ENCODE peak calls at places on chromosomes 12 and 14, in five cellular contexts. W, G, C, R and K are unnamed samples.

GRCh38 chr12:4626543-4626942 is 22.3 kb downstream of the AKAP3 start:
- DNase-seq in W (no peak), G (no peak), C (no peak), R (no peak), K (peak)

GRCh38 chr12:132353811-132354210 is 24.4 kb upstream of the GALNT9 start:
- DNase-seq in W (no peak), G (no peak), C (no peak), R (no peak), K (no peak)

GRCh38 chr12:127767631-127768030 is 499.3 kb upstream of the TMEM132C start:
- DNase-seq in W (no peak), G (no peak), C (no peak), R (no peak), K (no peak)

GRCh38 chr12:52350786-52351185 is 16.5 kb downstream of the KRT85 start:
- DNase-seq in W (no peak), G (no peak), C (peak), R (no peak), K (no peak)

GRCh38 chr14:51069065-51069464 is 25.8 kb downstream of the TRIM9 start:
- DNase-seq in W (no peak), G (no peak), C (no peak), R (no peak), K (peak)

GRCh38 chr12:7403466-7403865 is 40.5 kb downstream of the CD163L1 start:
- DNase-seq in W (no peak), G (no peak), C (no peak), R (no peak), K (peak)

GRCh38 chr12:105733579-105733978 is 403.1 kb downstream of the C12orf75 start:
- DNase-seq in W (no peak), G (no peak), C (no peak), R (no peak), K (no peak)

GRCh38 chr12:89874146-89874545 is 165.5 kb upstream of the ATP2B1 start:
- DNase-seq in W (no peak), G (no peak), C (no peak), R (no peak), K (no peak)

GRCh38 chr12:24960222-24960855 is 11.4 kb upstream of the BCAT1 start:
- DNase-seq in W (no peak), G (no peak), C (no peak), R (no peak), K (peak)

GRCh38 chr12:19150273-19150895 is 20.9 kb downstream of the PLEKHA5 start:
- DNase-seq in W (no peak), G (no peak), C (no peak), R (no peak), K (no peak)

GRCh38 chr12:91423336-91424050 is 240.9 kb upstream of the DCN start:
- DNase-seq in W (no peak), G (no peak), C (no peak), R (no peak), K (no peak)

GRCh38 chr14:38442208-38442607 is 186.3 kb upstream of the CLEC14A start:
- DNase-seq in W (no peak), G (no peak), C (no peak), R (no peak), K (no peak)

GRCh38 chr12:113727651-113728061 is 238.5 kb downstream of the RBM19 start:
- DNase-seq in W (no peak), G (no peak), C (no peak), R (no peak), K (peak)

GRCh38 chr12:94762259-94762942 is 112.0 kb upstream of the TMCC3 start:
- DNase-seq in W (no peak), G (no peak), C (no peak), R (no peak), K (no peak)

GRCh38 chr12:108337235-108338223 is 1.6 kb downstream of the CMKLR1 start:
- DNase-seq in W (no peak), G (no peak), C (peak), R (no peak), K (peak)

GRCh38 chr14:92890830-92891598 is 31.9 kb upstream of the CHGA start:
- DNase-seq in W (no peak), G (peak), C (no peak), R (no peak), K (no peak)

GRCh38 chr12:5889381-5890047 is 55.5 kb downstream of the ANO2 start:
- DNase-seq in W (no peak), G (no peak), C (no peak), R (no peak), K (no peak)

GRCh38 chr12:103546959-103547358 is 40.1 kb upstream of the STAB2 start:
- DNase-seq in W (no peak), G (no peak), C (no peak), R (no peak), K (no peak)

GRCh38 chr14:102878970-102879460 is 43.4 kb upstream of the AMN start:
- DNase-seq in W (no peak), G (no peak), C (no peak), R (no peak), K (no peak)

GRCh38 chr14:103123634-103124500 is 606 bp downstream of the TNFAIP2 start:
- DNase-seq in W (no peak), G (no peak), C (peak), R (no peak), K (peak)

GRCh38 chr12:96513681-96514080 is 24.3 kb downstream of the CFAP54 start:
- DNase-seq in W (no peak), G (no peak), C (no peak), R (no peak), K (peak)

GRCh38 chr12:43132291-43132690 is 419.7 kb downstream of the ADAMTS20 start:
- DNase-seq in W (no peak), G (no peak), C (no peak), R (no peak), K (peak)

GRCh38 chr12:124636138-124636968 is 68.9 kb upstream of the NCOR2 start:
- DNase-seq in W (peak), G (no peak), C (no peak), R (peak), K (peak)

GRCh38 chr12:91627225-91627624 is 444.6 kb upstream of the DCN start:
- DNase-seq in W (no peak), G (no peak), C (no peak), R (no peak), K (no peak)

GRCh38 chr12:21823581-21823980 is 49.1 kb upstream of the KCNJ8 start:
- DNase-seq in W (peak), G (no peak), C (peak), R (no peak), K (peak)

GRCh38 chr12:99131761-99132199 is 486.7 kb downstream of the APAF1 start:
- DNase-seq in W (no peak), G (no peak), C (no peak), R (no peak), K (peak)

GRCh38 chr12:45705404-45705803 is 24.1 kb upstream of the ARID2 start:
- DNase-seq in W (no peak), G (no peak), C (no peak), R (no peak), K (no peak)

GRCh38 chr12:39372929-39373328 is 70.0 kb downstream of the KIF21A start:
- DNase-seq in W (no peak), G (no peak), C (no peak), R (no peak), K (no peak)

GRCh38 chr14:23377201-23377550 is 330 bp downstream of the CMTM5 start:
- DNase-seq in W (no peak), G (no peak), C (no peak), R (no peak), K (no peak)

GRCh38 chr12:14239350-14239934 is 126.0 kb upstream of the ATF7IP start:
- DNase-seq in W (peak), G (no peak), C (no peak), R (no peak), K (peak)

GRCh38 chr12:37548266-37548805 is 768.2 kb upstream of the ALG10B start:
- DNase-seq in W (no peak), G (no peak), C (no peak), R (no peak), K (no peak)

GRCh38 chr12:123106640-123107359 is 44.1 kb downstream of the PITPNM2 start:
- DNase-seq in W (no peak), G (no peak), C (no peak), R (peak), K (no peak)

GRCh38 chr12:124131671-124132058 is 158.7 kb downstream of the ZNF664 start:
- DNase-seq in W (no peak), G (no peak), C (no peak), R (no peak), K (no peak)

GRCh38 chr14:104294983-104295680 is 156.7 kb downstream of the KIF26A start:
- DNase-seq in W (no peak), G (no peak), C (peak), R (no peak), K (no peak)

GRCh38 chr14:96085369-96085768 is 46.2 kb downstream of the C14orf132 start:
- DNase-seq in W (no peak), G (no peak), C (peak), R (no peak), K (no peak)

GRCh38 chr12:45285717-45286116 is 69.8 kb downstream of the ANO6 start:
- DNase-seq in W (no peak), G (no peak), C (no peak), R (no peak), K (no peak)